ENCODE peak calls at places on chromosomes 2 and 18, in seven cellular contexts. P, U, G, L, W, K and I are unnamed samples.

GRCh38 chr2:227871375-227871788 is at the start of gene DAW1:
- DNase-seq in P (peak), U (no peak), G (no peak), L (peak), W (peak), K (peak), I (peak)

GRCh38 chr2:172484253-172484652 is 56.9 kb downstream of the ITGA6 start:
- DNase-seq in P (peak), U (no peak), G (no peak), L (no peak), W (no peak), K (peak), I (peak)

GRCh38 chr18:63131944-63132818 is 187.4 kb downstream of the BCL2 start:
- DNase-seq in P (no peak), U (no peak), G (no peak), L (no peak), W (peak), K (no peak), I (no peak)

GRCh38 chr2:58921676-58922075 is 680.6 kb upstream of the FANCL start:
- DNase-seq in P (peak), U (no peak), G (no peak), L (no peak), W (no peak), K (no peak), I (no peak)

GRCh38 chr2:1147873-1148612 is 197.4 kb downstream of the SNTG2 start:
- DNase-seq in P (no peak), U (no peak), G (no peak), L (no peak), W (no peak), K (no peak), I (no peak)

GRCh38 chr2:138059967-138060635 is 95.8 kb downstream of the HNMT start:
- DNase-seq in P (peak), U (no peak), G (no peak), L (no peak), W (no peak), K (peak), I (no peak)

GRCh38 chr2:210461401-210461800 is 15.2 kb downstream of the LANCL1 start:
- DNase-seq in P (no peak), U (no peak), G (no peak), L (no peak), W (no peak), K (no peak), I (no peak)

GRCh38 chr2:41963661-41964525 is 83.9 kb upstream of the PKDCC start:
- DNase-seq in P (no peak), U (peak), G (peak), L (no peak), W (peak), K (peak), I (peak)

GRCh38 chr18:44704137-44704791 is 23.6 kb downstream of the SETBP1 start:
- DNase-seq in P (no peak), U (no peak), G (no peak), L (no peak), W (no peak), K (no peak), I (no peak)

GRCh38 chr18:60067426-60068210 is 167.8 kb downstream of the PMAIP1 start:
- DNase-seq in P (peak), U (no peak), G (no peak), L (no peak), W (no peak), K (no peak), I (peak)

GRCh38 chr2:128317186-128317897 is 1.3 kb downstream of the HS6ST1 start:
- DNase-seq in P (peak), U (no peak), G (no peak), L (peak), W (peak), K (no peak), I (peak)

GRCh38 chr18:61502472-61502871 is 169.2 kb downstream of the CDH20 start:
- DNase-seq in P (peak), U (peak), G (peak), L (no peak), W (peak), K (peak), I (peak)

GRCh38 chr2:156331572-156332451 is 709 bp downstream of the NR4A2 start:
- DNase-seq in P (peak), U (no peak), G (peak), L (no peak), W (peak), K (peak), I (peak)

GRCh38 chr18:76620326-76620813 is 125.3 kb upstream of the ZNF516 start:
- DNase-seq in P (peak), U (no peak), G (peak), L (peak), W (peak), K (peak), I (peak)

GRCh38 chr2:205218056-205218455 is 464.2 kb upstream of the NRP2 start:
- DNase-seq in P (no peak), U (no peak), G (no peak), L (no peak), W (no peak), K (peak), I (no peak)

GRCh38 chr2:134459706-134460406 is 206.0 kb downstream of the MGAT5 start:
- DNase-seq in P (no peak), U (no peak), G (no peak), L (no peak), W (no peak), K (no peak), I (no peak)

GRCh38 chr18:3703732-3704176 is 253.8 kb downstream of the TGIF1 start:
- DNase-seq in P (peak), U (no peak), G (peak), L (peak), W (peak), K (peak), I (peak)

GRCh38 chr2:173150087-173150486 is 74.4 kb downstream of the MAP3K20 start:
- DNase-seq in P (peak), U (no peak), G (no peak), L (no peak), W (no peak), K (peak), I (peak)

GRCh38 chr2:64488050-64488974 is 34.4 kb downstream of the LGALSL start:
- DNase-seq in P (peak), U (no peak), G (peak), L (peak), W (peak), K (peak), I (peak)

GRCh38 chr2:104702451-104702850 is 151.5 kb upstream of the POU3F3 start:
- DNase-seq in P (no peak), U (no peak), G (no peak), L (no peak), W (no peak), K (no peak), I (no peak)

GRCh38 chr2:204871246-204871953 is 326.1 kb downstream of the PARD3B start:
- DNase-seq in P (peak), U (no peak), G (no peak), L (no peak), W (no peak), K (peak), I (peak)

GRCh38 chr2:98478861-98479770 is 34.5 kb downstream of the INPP4A start:
- DNase-seq in P (no peak), U (no peak), G (no peak), L (no peak), W (no peak), K (no peak), I (no peak)

GRCh38 chr2:10880586-10881321 is 31.0 kb upstream of the KCNF1 start:
- DNase-seq in P (no peak), U (no peak), G (no peak), L (no peak), W (no peak), K (no peak), I (no peak)

GRCh38 chr18:24926649-24927048 is 425.3 kb downstream of the ZNF521 start:
- DNase-seq in P (no peak), U (no peak), G (no peak), L (no peak), W (no peak), K (no peak), I (no peak)

GRCh38 chr2:50613161-50613560 is 418.8 kb downstream of the NRXN1 start:
- DNase-seq in P (no peak), U (no peak), G (no peak), L (no peak), W (no peak), K (peak), I (no peak)